ENCODE peak calls at places on chromosomes 16 and 17, in seven cellular contexts. U, H, Z, L, O, T and E are unnamed samples.

GRCh38 chr17:63476494-63476856 is 386 bp upstream of the ACE start:
- DNase-seq in H (peak), Z (no peak), T (no peak), L (peak), U (no peak), O (no peak), E (no peak)

GRCh38 chr17:79085154-79085920 is 10.7 kb downstream of the ENGASE start:
- DNase-seq in U (no peak), Z (no peak), H (no peak), T (no peak), L (no peak), O (no peak), E (no peak)

GRCh38 chr17:78458739-78459335 is 80.4 kb downstream of the PGS1 start:
- DNase-seq in T (no peak), Z (no peak), L (no peak), H (no peak), O (no peak), U (no peak), E (no peak)

GRCh38 chr17:81254955-81255717 is 16.0 kb downstream of the NDUFAF8 start:
- DNase-seq in O (peak), H (peak), T (peak), L (peak), Z (no peak), U (peak), E (peak)

GRCh38 chr16:75459691-75460090 is 4.8 kb downstream of the TMEM170A start:
- DNase-seq in Z (no peak), H (no peak), T (no peak), L (no peak), U (no peak), O (no peak), E (no peak)

GRCh38 chr17:2124391-2124790 is 69.5 kb downstream of the HIC1 start:
- DNase-seq in O (no peak), L (no peak), Z (no peak), H (no peak), T (peak), U (no peak), E (no peak)

GRCh38 chr17:63753215-63753614 is 11.6 kb upstream of the STRADA start:
- DNase-seq in O (no peak), L (no peak), Z (no peak), H (no peak), T (no peak), U (no peak), E (no peak)

GRCh38 chr17:76027159-76027839 is at the start of gene EVPL:
- DNase-seq in O (no peak), Z (no peak), T (no peak), H (no peak), U (no peak), L (no peak), E (no peak)

GRCh38 chr17:48592592-48592991 is 987 bp downstream of the HOXB5 start:
- DNase-seq in Z (no peak), L (no peak), T (peak), U (no peak), H (no peak), O (no peak), E (no peak)

GRCh38 chr17:73318427-73318813 is 6.6 kb upstream of the CDC42EP4 start:
- DNase-seq in L (no peak), U (no peak), T (no peak), H (no peak), O (no peak), Z (no peak), E (no peak)

GRCh38 chr17:75288784-75289121 is 480 bp downstream of the SLC25A19 start:
- DNase-seq in T (no peak), U (no peak), H (no peak), O (no peak), L (no peak), Z (peak), E (no peak)

GRCh38 chr16:65071371-65072311 is 50.2 kb downstream of the CDH11 start:
- DNase-seq in O (peak), T (peak), Z (no peak), L (peak), U (peak), H (no peak), E (no peak)

GRCh38 chr16:87332150-87332549 is 15.0 kb upstream of the C16orf95 start:
- DNase-seq in T (peak), L (no peak), Z (no peak), U (peak), O (peak), H (no peak), E (no peak)

GRCh38 chr17:12554251-12554650 is 111.4 kb upstream of the MYOCD start:
- DNase-seq in O (no peak), L (no peak), T (no peak), Z (no peak), U (peak), H (no peak), E (no peak)

GRCh38 chr17:62627219-62627903 is at the start of gene MRC2:
- DNase-seq in U (peak), T (peak), L (peak), H (peak), Z (no peak), O (peak), E (no peak)

GRCh38 chr16:25434061-25434460 is 176.4 kb upstream of the ZKSCAN2 start:
- DNase-seq in L (no peak), O (no peak), U (no peak), Z (no peak), H (no peak), T (no peak), E (no peak)

GRCh38 chr17:7025240-7025639 is 2.4 kb downstream of the BCL6B start:
- DNase-seq in U (no peak), H (no peak), O (no peak), T (no peak), Z (peak), L (no peak), E (no peak)

GRCh38 chr17:19022747-19023146 is 18.2 kb upstream of the FAM83G start:
- DNase-seq in O (no peak), Z (no peak), L (no peak), H (no peak), U (no peak), T (no peak), E (no peak)

GRCh38 chr17:51947160-51947559 is 211.4 kb downstream of the CA10 start:
- DNase-seq in O (no peak), Z (no peak), L (no peak), T (no peak), H (no peak), U (no peak), E (no peak)

GRCh38 chr17:12522743-12523181 is 142.9 kb upstream of the MYOCD start:
- DNase-seq in U (peak), O (no peak), T (peak), H (peak), L (no peak), Z (no peak), E (no peak)

GRCh38 chr17:76873856-76874255 is 5.7 kb downstream of the MGAT5B start:
- DNase-seq in Z (no peak), T (peak), O (no peak), U (peak), H (no peak), L (no peak), E (no peak)

GRCh38 chr17:73696251-73696650 is 52.0 kb upstream of the SDK2 start:
- DNase-seq in O (no peak), Z (no peak), H (no peak), T (no peak), U (no peak), L (no peak), E (no peak)

GRCh38 chr16:76784530-76784929 is 406.5 kb upstream of the MON1B start:
- DNase-seq in H (no peak), U (no peak), T (no peak), L (no peak), O (no peak), Z (no peak), E (no peak)

GRCh38 chr16:73215482-73216377 is 167.8 kb upstream of the ZFHX3 start:
- DNase-seq in H (no peak), L (no peak), O (no peak), T (peak), U (peak), Z (no peak), E (no peak)

GRCh38 chr17:70552230-70552981 is 383.1 kb downstream of the KCNJ2 start:
- DNase-seq in T (peak), L (peak), O (no peak), H (peak), Z (no peak), U (peak), E (peak)

GRCh38 chr17:21299981-21300600 is 15.6 kb downstream of the MAP2K3 start:
- DNase-seq in Z (no peak), L (no peak), H (no peak), T (no peak), O (no peak), U (no peak), E (no peak)

GRCh38 chr17:64992325-64992802 is 64.2 kb downstream of the GNA13 start:
- DNase-seq in U (peak), L (no peak), O (no peak), Z (no peak), H (peak), T (peak), E (no peak)

GRCh38 chr17:48544356-48545021 is 420 bp downstream of the HOXB2 start:
- DNase-seq in H (peak), O (peak), U (peak), L (peak), T (peak), Z (no peak), E (no peak)

GRCh38 chr17:2222301-2222700 is 81.3 kb downstream of the SMG6 start:
- DNase-seq in Z (no peak), O (no peak), T (no peak), L (no peak), U (no peak), H (no peak), E (no peak)

GRCh38 chr17:9899280-9900018 is 5.6 kb downstream of the RCVRN start:
- DNase-seq in H (no peak), T (no peak), L (no peak), O (peak), U (peak), Z (no peak), E (no peak)

GRCh38 chr17:39144414-39144813 is 7.0 kb downstream of the PLXDC1 start:
- DNase-seq in T (peak), H (no peak), O (peak), Z (no peak), U (peak), L (no peak), E (no peak)

GRCh38 chr17:5444209-5444608 is 5.3 kb upstream of the C1QBP start:
- DNase-seq in Z (no peak), U (no peak), T (no peak), L (no peak), H (no peak), O (no peak), E (no peak)

GRCh38 chr17:1583569-1583968 is 21.0 kb upstream of the PITPNA start:
- DNase-seq in H (no peak), L (no peak), U (no peak), T (no peak), O (no peak), Z (no peak), E (no peak)

GRCh38 chr16:12188674-12189249 is 212.2 kb downstream of the SNX29 start:
- DNase-seq in U (no peak), O (no peak), T (no peak), L (no peak), Z (no peak), H (no peak), E (no peak)

GRCh38 chr17:8133941-8134340 is 10.0 kb upstream of the HES7 start:
- DNase-seq in O (no peak), H (no peak), T (no peak), U (no peak), Z (no peak), L (no peak), E (no peak)

GRCh38 chr17:35973333-35974260 is 7.7 kb downstream of the CCL16 start:
- DNase-seq in L (peak), Z (no peak), O (no peak), H (no peak), T (peak), U (no peak), E (no peak)

GRCh38 chr17:80380068-80381061 is 34.6 kb upstream of the ENDOV start:
- DNase-seq in U (no peak), H (no peak), O (no peak), T (no peak), L (no peak), Z (no peak), E (no peak)

GRCh38 chr17:33039874-33040273 is 48.2 kb downstream of the SPACA3 start:
- DNase-seq in L (peak), O (no peak), Z (no peak), H (no peak), T (peak), U (peak), E (peak)

GRCh38 chr16:52552643-52553042 is 5.7 kb upstream of the TOX3 start:
- DNase-seq in U (no peak), T (no peak), Z (no peak), L (no peak), H (no peak), O (no peak), E (no peak)

GRCh38 chr17:80786470-80786869 is 205.2 kb upstream of the CHMP6 start:
- DNase-seq in T (no peak), L (no peak), U (no peak), O (no peak), H (no peak), Z (peak), E (no peak)

GRCh38 chr16:85706449-85707034 is 17.8 kb upstream of the GINS2 start:
- DNase-seq in L (no peak), Z (no peak), T (no peak), U (no peak), O (no peak), H (no peak), E (no peak)

GRCh38 chr16:85704011-85704410 is 15.3 kb upstream of the GINS2 start:
- DNase-seq in L (no peak), H (no peak), T (no peak), U (no peak), Z (no peak), O (no peak), E (no peak)

GRCh38 chr16:85708338-85708737 is 19.6 kb upstream of the GINS2 start:
- DNase-seq in U (no peak), H (no peak), T (no peak), O (no peak), Z (no peak), L (no peak), E (no peak)

GRCh38 chr16:85707528-85708095 is 18.9 kb upstream of the GINS2 start:
- DNase-seq in H (no peak), O (no peak), T (no peak), L (no peak), Z (no peak), U (no peak), E (no peak)

DNA sequence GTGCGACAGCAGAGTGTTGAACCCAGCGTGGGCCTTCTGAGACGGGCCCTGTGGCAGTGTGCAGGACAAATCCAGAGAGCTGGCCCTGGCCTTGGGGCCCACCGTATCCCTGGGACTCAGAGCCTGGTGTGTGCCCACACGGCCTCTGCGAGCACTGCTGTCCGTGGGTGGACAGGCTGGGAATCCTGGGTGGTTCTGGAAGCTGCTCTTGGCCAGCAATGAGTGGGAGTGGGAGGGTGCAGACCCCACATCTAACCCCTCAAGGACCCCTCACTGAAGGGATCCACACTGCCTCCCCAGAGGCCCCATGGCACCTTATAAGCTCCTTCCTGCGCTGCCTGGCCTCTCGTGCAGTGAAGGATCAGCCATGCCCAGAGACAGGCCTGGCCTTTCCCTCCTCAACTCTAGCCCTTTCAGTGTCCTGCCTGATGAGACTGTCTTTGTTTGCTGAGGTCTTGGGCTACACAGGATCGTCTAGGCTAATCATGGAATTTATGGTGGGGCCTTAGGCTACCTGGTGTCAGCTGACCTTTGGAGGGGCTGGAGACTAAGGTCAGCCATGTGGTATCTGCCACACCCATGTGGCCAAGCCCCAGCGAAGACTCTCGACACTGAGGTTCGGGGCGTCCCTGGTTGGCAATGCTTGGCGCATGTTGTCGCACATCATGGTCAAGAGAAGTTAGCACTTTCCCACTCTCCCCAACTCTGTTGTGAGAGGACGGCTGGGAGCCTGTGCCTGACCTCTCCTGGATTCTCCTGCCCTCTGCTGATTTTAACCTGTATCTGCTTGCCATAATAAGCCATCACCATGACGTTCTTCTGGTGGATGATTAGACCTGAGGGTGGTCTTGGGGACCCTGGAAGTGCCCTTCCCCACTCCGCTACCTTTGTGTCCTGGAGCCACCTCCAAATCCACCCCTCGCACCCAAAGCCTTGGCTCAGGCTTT is 16.4 kb upstream of the GINS2 start:
- DNase-seq in Z (no peak), H (no peak), L (no peak), T (no peak), O (no peak), U (no peak), E (no peak)
- TF ChIP-seq CTCF in Z (no peak), H (no peak), L (no peak), T (no peak), O (no peak), U (no peak), E (no peak)

DNA sequence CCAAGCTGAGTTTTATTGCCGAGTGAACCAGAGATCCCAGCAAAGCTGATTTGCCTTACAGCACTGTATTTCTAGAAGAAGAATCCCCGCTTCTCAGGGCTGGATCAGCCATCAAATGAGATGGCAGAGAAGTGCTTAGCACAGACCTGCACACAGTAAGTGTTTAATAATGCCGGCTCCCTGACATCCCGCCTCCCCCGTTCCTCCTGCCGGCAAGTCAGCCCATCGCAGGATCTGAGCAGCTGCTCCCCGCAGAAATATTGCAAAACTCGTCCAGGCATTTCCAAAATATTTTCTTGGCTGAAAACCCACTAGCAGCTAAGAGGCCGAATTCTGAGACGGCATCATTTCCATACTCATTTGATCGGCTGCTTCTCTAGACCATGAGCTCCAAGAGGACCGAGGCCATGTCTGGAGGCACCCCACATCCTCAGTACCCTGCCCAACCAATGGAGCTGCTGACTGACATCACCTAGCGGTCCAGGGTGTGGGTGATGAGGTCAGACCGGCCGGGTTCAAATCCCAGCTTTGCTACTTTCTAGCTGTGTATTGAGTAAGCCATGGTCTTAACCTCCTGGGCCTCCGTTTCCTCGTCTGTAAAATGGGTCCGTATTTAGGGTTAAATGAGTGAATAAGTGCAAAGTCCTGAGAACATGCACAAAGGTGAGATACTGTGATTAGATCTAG is 251.5 kb downstream of the KATNIP start:
- DNase-seq in U (peak), O (no peak), H (no peak), L (no peak), T (no peak), Z (no peak), E (no peak)
- TF ChIP-seq CTCF in U (no peak), O (no peak), H (no peak), L (no peak), T (no peak), Z (no peak), E (no peak)

GRCh38 chr17:44967026-44967906 is 837 bp downstream of the C1QL1 start:
- DNase-seq in U (no peak), Z (no peak), L (no peak), T (no peak), O (no peak), H (no peak), E (no peak)

GRCh38 chr17:44966348-44967025 is 1.6 kb downstream of the C1QL1 start:
- DNase-seq in L (no peak), T (no peak), O (no peak), Z (no peak), H (no peak), U (no peak), E (no peak)

GRCh38 chr17:44967907-44968224 is 237 bp downstream of the C1QL1 start:
- DNase-seq in O (no peak), T (no peak), U (no peak), Z (no peak), H (no peak), L (no peak), E (no peak)

GRCh38 chr17:44968225-44969143 is at the start of gene C1QL1:
- DNase-seq in O (peak), H (peak), U (peak), Z (peak), T (peak), L (peak), E (peak)

DNA sequence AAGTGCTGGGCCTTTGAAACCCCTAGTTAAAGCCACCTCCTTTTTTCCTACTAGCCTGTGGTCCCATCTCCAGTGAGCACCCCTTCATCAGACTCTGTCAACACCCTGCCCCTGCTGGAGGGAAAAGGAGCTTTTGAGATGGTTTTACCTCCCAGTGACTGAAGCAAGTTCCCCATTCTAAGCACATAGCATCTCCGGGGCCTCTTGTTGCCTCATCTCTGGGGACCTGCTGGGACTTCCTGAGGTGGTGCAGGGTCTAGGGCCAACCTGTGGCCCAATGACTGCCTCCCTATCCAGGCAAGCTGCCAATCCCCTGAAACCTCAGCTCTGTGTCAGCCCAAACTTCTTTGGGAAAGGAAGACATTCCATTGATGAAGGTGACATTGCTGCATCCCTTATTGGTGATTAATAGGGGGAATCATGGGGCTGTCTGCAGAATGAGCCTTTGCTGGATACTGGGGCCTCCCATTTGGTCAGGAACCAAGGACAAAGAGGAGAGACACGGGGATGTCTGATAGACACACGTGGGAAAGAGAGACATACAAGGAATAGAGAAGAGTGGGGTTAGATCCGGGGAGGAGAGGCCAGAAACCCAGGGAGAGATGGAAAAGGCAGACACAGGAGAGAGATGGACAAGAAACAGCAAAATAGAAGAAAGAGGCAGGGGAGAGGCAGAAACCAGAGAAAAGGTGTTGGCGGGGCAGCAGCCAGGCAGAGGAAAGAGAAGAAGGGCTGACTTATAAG is 2.4 kb downstream of the C1QL1 start:
- DNase-seq in L (no peak), H (no peak), U (no peak), T (no peak), O (no peak), Z (no peak), E (no peak)
- TF ChIP-seq CTCF in L (no peak), H (no peak), U (no peak), T (no peak), O (no peak), Z (no peak), E (no peak)

GRCh38 chr16:68084504-68085258 is 489 bp upstream of the NFATC3 start:
- DNase-seq in H (peak), O (peak), T (peak), Z (peak), L (peak), U (peak), E (no peak)
- TF ChIP-seq CTCF in H (no peak), O (peak), T (no peak), Z (peak), L (no peak), U (no peak), E (no peak)